ENCODE peak calls at places on chromosomes 4 and X, in seven cellular contexts. I, E, Z, C, K, W and H are unnamed samples.
A peak's percentile ranks its signal among the peaks of the same experiment; 100 is the strongest.

GRCh38 chr4:175635513-175635912 is 176.6 kb downstream of the GPM6A start:
- DNase-seq in Z (no peak), E (no peak), K (no peak), I (no peak), W (no peak), C (no peak), H (no peak)

GRCh38 chr4:18858229-18858922 is 836.8 kb upstream of the LCORL start:
- DNase-seq in I (no peak), K (no peak), E (no peak), Z (no peak), C (no peak), W (no peak), H (no peak)

GRCh38 chr4:48472794-48473193 is 10.3 kb upstream of the SLC10A4 start:
- DNase-seq in Z (no peak), E (no peak), I (no peak), W (no peak), C (no peak), K (no peak), H (no peak)

GRCh38 chr4:168693750-168694470 is 197.1 kb downstream of the PALLD start:
- DNase-seq in E (no peak), W (no peak), C (no peak), Z (no peak), K (no peak), I (no peak), H (no peak)

GRCh38 chr4:78544681-78545080 is 6.9 kb upstream of the ANXA3 start:
- DNase-seq in K (no peak), Z (no peak), W (no peak), I (no peak), C (no peak), E (no peak), H (no peak)

GRCh38 chrX:42108140-42108503 is 184.8 kb upstream of the CASK start:
- DNase-seq in C (no peak), W (no peak), I (no peak), E (no peak), Z (no peak), K (no peak), H (no peak)

GRCh38 chr4:140426610-140427103 is 791 bp downstream of the CLGN start:
- DNase-seq in I (no peak), Z (peak; percentile 2), W (no peak), C (no peak), E (no peak), K (no peak), H (no peak)

GRCh38 chrX:120361906-120362305 is at the start of gene ATP1B4:
- DNase-seq in I (no peak), Z (no peak), C (no peak), E (no peak), K (no peak), W (no peak), H (no peak)

GRCh38 chrX:20300822-20301221 is 34.1 kb upstream of the RPS6KA3 start:
- DNase-seq in C (no peak), E (no peak), I (no peak), Z (no peak), K (no peak), W (no peak), H (no peak)

GRCh38 chr4:182973421-182974340 is 56.5 kb upstream of the DCTD start:
- DNase-seq in W (no peak), I (no peak), C (no peak), Z (no peak), E (peak; percentile 12), K (no peak), H (no peak)

GRCh38 chr4:153234923-153235322 is 30.7 kb downstream of the TRIM2 start:
- DNase-seq in I (no peak), Z (no peak), K (no peak), W (no peak), E (no peak), C (peak; percentile 35), H (no peak)

GRCh38 chr4:142264961-142265360 is 581.1 kb downstream of the INPP4B start:
- DNase-seq in K (no peak), Z (no peak), W (no peak), I (no peak), E (peak; percentile 29), C (peak; percentile 31), H (no peak)

GRCh38 chr4:153486281-153487151 is 20.4 kb downstream of the TMEM131L start:
- DNase-seq in Z (no peak), E (peak; percentile 84), C (peak; percentile 67), I (no peak), K (no peak), W (no peak), H (no peak)

GRCh38 chr4:7699040-7699439 is 240.6 kb downstream of the AFAP1 start:
- DNase-seq in W (no peak), Z (no peak), K (no peak), E (peak; percentile 84), C (no peak), I (no peak), H (no peak)

GRCh38 chrX:71053217-71053621 is 14.9 kb downstream of the SNX12 start:
- DNase-seq in K (no peak), Z (no peak), W (no peak), C (no peak), E (no peak), I (no peak), H (no peak)

GRCh38 chr4:137707626-137708025 is 175.3 kb upstream of the PCDH18 start:
- DNase-seq in E (no peak), I (no peak), K (no peak), Z (no peak), W (no peak), C (peak; percentile 76), H (no peak)

GRCh38 chrX:135528756-135529155 is 8.3 kb downstream of the INTS6L start:
- DNase-seq in Z (no peak), E (no peak), W (no peak), C (no peak), K (no peak), I (no peak), H (no peak)